ENCODE peak calls at places on chromosomes 7 and 10, in four cellular contexts. One of them, this sample, is unnamed.

GRCh38 chr7:924541-925231 is 29.8 kb downstream of the ADAP1 start:
- DNase-seq in fibroblast of lung: no peak
- DNase-seq in IMR-90: peak
- DNase-seq in mammary epithelial cell: no peak
- DNase-seq in this sample: no peak

GRCh38 chr7:158574308-158575036 is 13.2 kb downstream of the PTPRN2 start:
- DNase-seq in fibroblast of lung: no peak
- DNase-seq in IMR-90: no peak
- DNase-seq in mammary epithelial cell: no peak
- DNase-seq in this sample: no peak

GRCh38 chr10:60203993-60204618 is 185.6 kb downstream of the ANK3 start:
- DNase-seq in fibroblast of lung: peak
- DNase-seq in IMR-90: peak
- DNase-seq in mammary epithelial cell: peak
- DNase-seq in this sample: peak

GRCh38 chr7:116187400-116187799 is 22.9 kb upstream of the TES start:
- DNase-seq in fibroblast of lung: no peak
- DNase-seq in IMR-90: no peak
- DNase-seq in mammary epithelial cell: no peak
- DNase-seq in this sample: no peak

GRCh38 chr10:131115801-131116200 is 195.7 kb downstream of the TCERG1L start:
- DNase-seq in fibroblast of lung: no peak
- DNase-seq in IMR-90: no peak
- DNase-seq in mammary epithelial cell: no peak
- DNase-seq in this sample: no peak

GRCh38 chr10:97017474-97017903 is 168.3 kb downstream of the SLIT1 start:
- DNase-seq in fibroblast of lung: no peak
- DNase-seq in IMR-90: no peak
- DNase-seq in mammary epithelial cell: no peak
- DNase-seq in this sample: no peak

GRCh38 chr7:32062150-32062549 is 8.1 kb downstream of the PDE1C start:
- DNase-seq in fibroblast of lung: peak
- DNase-seq in IMR-90: peak
- DNase-seq in mammary epithelial cell: peak
- DNase-seq in this sample: peak

GRCh38 chr7:12578930-12579640 is 8.6 kb downstream of the SCIN start:
- DNase-seq in fibroblast of lung: no peak
- DNase-seq in IMR-90: no peak
- DNase-seq in mammary epithelial cell: no peak
- DNase-seq in this sample: no peak

GRCh38 chr10:3631709-3632330 is 153.2 kb downstream of the KLF6 start:
- DNase-seq in fibroblast of lung: no peak
- DNase-seq in IMR-90: peak
- DNase-seq in mammary epithelial cell: peak
- DNase-seq in this sample: no peak

GRCh38 chr10:125284875-125285597 is 124.7 kb upstream of the CTBP2 start:
- DNase-seq in fibroblast of lung: no peak
- DNase-seq in IMR-90: peak
- DNase-seq in mammary epithelial cell: peak
- DNase-seq in this sample: no peak

GRCh38 chr10:11403116-11403515 is 208.3 kb downstream of the USP6NL start:
- DNase-seq in fibroblast of lung: no peak
- DNase-seq in IMR-90: no peak
- DNase-seq in mammary epithelial cell: no peak
- DNase-seq in this sample: no peak

GRCh38 chr7:148255333-148255732 is 335.2 kb upstream of the C7orf33 start:
- DNase-seq in fibroblast of lung: no peak
- DNase-seq in IMR-90: no peak
- DNase-seq in mammary epithelial cell: no peak
- DNase-seq in this sample: no peak

GRCh38 chr10:43198682-43199005 is 60.4 kb downstream of the CSGALNACT2 start:
- DNase-seq in fibroblast of lung: no peak
- DNase-seq in IMR-90: no peak
- DNase-seq in mammary epithelial cell: no peak
- DNase-seq in this sample: no peak

GRCh38 chr7:147971606-147972005 is 619.0 kb upstream of the C7orf33 start:
- DNase-seq in fibroblast of lung: no peak
- DNase-seq in IMR-90: no peak
- DNase-seq in mammary epithelial cell: no peak
- DNase-seq in this sample: no peak

GRCh38 chr10:124944982-124945381 is 3.1 kb downstream of the ZRANB1 start:
- DNase-seq in fibroblast of lung: peak
- DNase-seq in IMR-90: peak
- DNase-seq in mammary epithelial cell: peak
- DNase-seq in this sample: no peak

GRCh38 chr7:151109094-151110048 is 23.1 kb downstream of the AGAP3 start:
- DNase-seq in fibroblast of lung: peak
- DNase-seq in IMR-90: no peak
- DNase-seq in mammary epithelial cell: no peak
- DNase-seq in this sample: no peak

GRCh38 chr7:131190581-131190980 is 137.1 kb upstream of the MKLN1 start:
- DNase-seq in fibroblast of lung: no peak
- DNase-seq in IMR-90: no peak
- DNase-seq in mammary epithelial cell: no peak
- DNase-seq in this sample: no peak

GRCh38 chr10:124565565-124566221 is 104.1 kb downstream of the LHPP start:
- DNase-seq in fibroblast of lung: peak
- DNase-seq in IMR-90: no peak
- DNase-seq in mammary epithelial cell: no peak
- DNase-seq in this sample: no peak

GRCh38 chr10:99937630-99938029 is 72.1 kb downstream of the DNMBP start:
- DNase-seq in fibroblast of lung: no peak
- DNase-seq in IMR-90: no peak
- DNase-seq in mammary epithelial cell: no peak
- DNase-seq in this sample: no peak

GRCh38 chr10:104441601-104442000 is 88.0 kb downstream of the CFAP58 start:
- DNase-seq in fibroblast of lung: peak
- DNase-seq in IMR-90: peak
- DNase-seq in mammary epithelial cell: peak
- DNase-seq in this sample: no peak

GRCh38 chr7:26664735-26665420 is 199.5 kb downstream of the SKAP2 start:
- DNase-seq in fibroblast of lung: no peak
- DNase-seq in IMR-90: peak
- DNase-seq in mammary epithelial cell: peak
- DNase-seq in this sample: peak

GRCh38 chr10:90136731-90137316 is 435.4 kb downstream of the KIF20B start:
- DNase-seq in fibroblast of lung: peak
- DNase-seq in IMR-90: peak
- DNase-seq in mammary epithelial cell: no peak
- DNase-seq in this sample: no peak

GRCh38 chr7:44460325-44460724 is 30.1 kb downstream of the NUDCD3 start:
- DNase-seq in fibroblast of lung: no peak
- DNase-seq in IMR-90: no peak
- DNase-seq in mammary epithelial cell: peak
- DNase-seq in this sample: no peak

GRCh38 chr7:40298421-40298820 is 163.6 kb downstream of the SUGCT start:
- DNase-seq in fibroblast of lung: peak
- DNase-seq in IMR-90: peak
- DNase-seq in mammary epithelial cell: peak
- DNase-seq in this sample: peak

GRCh38 chr7:118041336-118041878 is 142.6 kb upstream of the LSM8 start:
- DNase-seq in fibroblast of lung: no peak
- DNase-seq in IMR-90: no peak
- DNase-seq in mammary epithelial cell: peak
- DNase-seq in this sample: no peak

GRCh38 chr7:55961994-55962393 is 2.4 kb upstream of the NIPSNAP2 start:
- DNase-seq in fibroblast of lung: no peak
- DNase-seq in IMR-90: no peak
- DNase-seq in mammary epithelial cell: peak
- DNase-seq in this sample: no peak

GRCh38 chr10:132163278-132163765 is 23.4 kb upstream of the DPYSL4 start:
- DNase-seq in fibroblast of lung: no peak
- DNase-seq in IMR-90: no peak
- DNase-seq in mammary epithelial cell: no peak
- DNase-seq in this sample: no peak

GRCh38 chr7:37285701-37286475 is 162.8 kb downstream of the ELMO1 start:
- DNase-seq in fibroblast of lung: no peak
- DNase-seq in IMR-90: no peak
- DNase-seq in mammary epithelial cell: no peak
- DNase-seq in this sample: peak

GRCh38 chr10:59976909-59977308 is 70.6 kb upstream of the CCDC6 start:
- DNase-seq in fibroblast of lung: no peak
- DNase-seq in IMR-90: no peak
- DNase-seq in mammary epithelial cell: no peak
- DNase-seq in this sample: no peak

GRCh38 chr10:49204119-49204518 is 15.9 kb upstream of the TMEM273 start:
- DNase-seq in fibroblast of lung: no peak
- DNase-seq in IMR-90: no peak
- DNase-seq in mammary epithelial cell: no peak
- DNase-seq in this sample: no peak

GRCh38 chr10:45580371-45580770 is 92.2 kb downstream of the ZFAND4 start:
- DNase-seq in fibroblast of lung: no peak
- DNase-seq in IMR-90: no peak
- DNase-seq in mammary epithelial cell: no peak
- DNase-seq in this sample: peak

GRCh38 chr7:24757799-24758275 is 573 bp upstream of the GSDME start:
- DNase-seq in fibroblast of lung: peak
- DNase-seq in IMR-90: peak
- DNase-seq in mammary epithelial cell: peak
- DNase-seq in this sample: no peak

GRCh38 chr10:121088524-121088923 is 237.4 kb downstream of the WDR11 start:
- DNase-seq in fibroblast of lung: no peak
- DNase-seq in IMR-90: no peak
- DNase-seq in mammary epithelial cell: peak
- DNase-seq in this sample: no peak

GRCh38 chr10:76675951-76676587 is 961.5 kb downstream of the KCNMA1 start:
- DNase-seq in fibroblast of lung: peak
- DNase-seq in IMR-90: no peak
- DNase-seq in mammary epithelial cell: peak
- DNase-seq in this sample: no peak

GRCh38 chr10:54133201-54133600 is 667.8 kb downstream of the PCDH15 start:
- DNase-seq in fibroblast of lung: peak
- DNase-seq in IMR-90: no peak
- DNase-seq in mammary epithelial cell: no peak
- DNase-seq in this sample: peak
- TF ChIP-seq CTCF in fibroblast of lung: no peak
- TF ChIP-seq CTCF in IMR-90: no peak
- TF ChIP-seq CTCF in mammary epithelial cell: peak
- TF ChIP-seq CTCF in this sample: peak

DNA sequence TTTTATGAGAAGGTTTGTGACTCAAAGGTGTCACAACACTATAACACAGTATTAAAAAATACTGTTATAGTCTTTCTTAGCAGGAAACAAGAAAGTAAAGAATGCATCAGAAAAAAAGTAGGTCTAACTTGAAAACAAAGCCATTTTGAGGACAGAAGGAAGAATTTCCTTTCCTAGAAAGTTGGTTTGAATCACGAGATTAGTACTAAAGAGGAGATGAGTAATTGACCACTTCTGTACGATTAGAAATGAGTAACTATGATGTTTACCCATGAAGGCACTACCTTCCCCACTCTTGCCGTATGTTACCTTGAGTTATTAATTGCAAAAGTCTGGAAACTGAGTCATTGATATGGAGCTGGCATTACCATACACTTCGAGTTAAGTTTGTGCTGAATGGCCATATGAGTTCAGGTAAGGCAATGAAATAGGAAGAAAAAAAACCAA is 65.2 kb downstream of the FAM185A start:
- DNase-seq in fibroblast of lung: peak
- DNase-seq in IMR-90: peak
- DNase-seq in mammary epithelial cell: peak
- DNase-seq in this sample: peak
- H3K4me2 ChIP-seq in fibroblast of lung: no peak
- H3K4me2 ChIP-seq in IMR-90: peak
- H3K4me2 ChIP-seq in mammary epithelial cell: no peak
- H3K4me2 ChIP-seq in this sample: peak

DNA sequence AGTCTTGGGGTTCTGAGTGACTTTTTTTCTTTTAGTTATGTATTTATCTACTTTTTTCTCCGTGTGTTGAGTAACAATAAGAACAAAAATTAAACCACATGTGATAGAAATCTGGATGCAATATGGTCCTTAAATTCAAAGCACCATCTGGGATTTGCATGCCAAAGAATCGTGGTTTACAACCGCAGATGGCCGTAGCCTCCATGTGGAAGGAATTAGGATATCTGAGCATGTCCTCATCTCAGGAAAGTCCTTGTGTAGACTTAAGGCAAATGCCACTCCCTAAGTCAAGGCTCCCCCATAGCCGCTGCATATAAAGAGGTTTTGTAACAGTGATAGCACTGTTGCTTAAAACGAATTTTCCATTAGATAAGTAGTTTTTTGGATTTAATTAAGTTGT is 304.0 kb downstream of the ZEB1 start:
- DNase-seq in fibroblast of lung: peak
- DNase-seq in IMR-90: peak
- DNase-seq in mammary epithelial cell: no peak
- DNase-seq in this sample: no peak
- TF ChIP-seq CTCF in fibroblast of lung: peak
- TF ChIP-seq CTCF in IMR-90: no peak
- TF ChIP-seq CTCF in mammary epithelial cell: no peak
- TF ChIP-seq CTCF in this sample: no peak

DNA sequence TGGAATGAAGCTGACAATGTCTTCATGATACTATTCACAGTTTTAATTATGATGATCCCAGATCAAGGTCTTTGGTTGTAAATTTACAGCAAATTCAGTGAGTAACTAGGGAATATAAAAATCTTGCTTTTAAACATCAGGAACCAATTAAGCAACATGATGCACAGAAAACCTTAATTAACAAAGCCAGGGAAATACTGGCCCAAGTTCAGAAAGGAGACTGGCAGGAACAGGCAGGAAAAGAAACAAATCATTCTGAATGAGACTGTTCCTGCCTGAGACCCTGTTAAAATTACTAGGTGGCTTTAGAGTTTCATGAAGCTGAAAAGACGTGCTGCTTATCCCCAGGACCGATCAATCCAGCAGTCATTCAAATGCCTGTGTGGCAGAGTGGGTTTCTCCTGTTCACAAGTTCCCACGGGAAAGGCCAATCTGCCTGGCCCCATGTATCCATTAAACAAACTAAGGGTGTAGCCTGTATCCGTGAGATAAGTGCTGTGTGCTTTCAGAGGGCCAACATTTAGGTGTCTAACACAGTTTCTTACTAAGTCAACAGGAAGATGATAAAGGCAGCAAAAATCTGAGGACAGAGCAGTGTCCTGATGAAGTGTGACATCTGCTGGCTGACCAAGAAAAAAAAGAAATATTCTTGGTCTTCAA is 34.4 kb downstream of the PUS7 start:
- DNase-seq in fibroblast of lung: peak
- DNase-seq in IMR-90: peak
- DNase-seq in mammary epithelial cell: peak
- DNase-seq in this sample: peak
- H3K4me2 ChIP-seq in fibroblast of lung: peak
- H3K4me2 ChIP-seq in IMR-90: peak
- H3K4me2 ChIP-seq in mammary epithelial cell: no peak
- H3K4me2 ChIP-seq in this sample: peak

DNA sequence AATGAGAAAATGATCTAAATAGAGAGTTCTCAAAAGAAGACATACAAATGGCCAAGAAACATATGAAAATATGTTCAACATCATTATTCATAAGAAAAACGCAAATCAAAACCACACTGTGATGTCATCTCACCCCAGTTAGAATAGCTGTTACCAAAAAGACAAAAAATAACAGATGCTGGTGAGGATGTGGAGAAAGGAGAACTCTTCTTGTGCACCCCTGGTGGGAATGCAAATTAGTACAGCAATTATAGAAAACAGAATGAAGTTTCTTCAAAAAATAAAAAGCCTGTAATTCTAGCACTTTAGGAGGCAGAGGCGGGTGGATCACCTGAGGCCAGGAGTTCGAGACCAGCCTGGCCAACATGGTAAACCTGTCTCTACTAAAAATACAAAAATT is 199.3 kb downstream of the PARD3 start:
- DNase-seq in fibroblast of lung: peak
- DNase-seq in IMR-90: peak
- DNase-seq in mammary epithelial cell: no peak
- DNase-seq in this sample: no peak
- TF ChIP-seq CTCF in fibroblast of lung: no peak
- TF ChIP-seq CTCF in IMR-90: no peak
- TF ChIP-seq CTCF in mammary epithelial cell: no peak
- TF ChIP-seq CTCF in this sample: no peak